ENCODE peak calls at places on chromosomes 5 and 9, in seven cellular contexts. One of them, this sample, is unnamed.

GRCh38 chr5:140150201-140150600 is 24.5 kb downstream of the IGIP start:
- DNase-seq in neuronal stem cell: no peak
- DNase-seq in H9: no peak
- DNase-seq in H1: no peak
- DNase-seq in trophoblast cell: no peak
- DNase-seq in IMR-90: no peak
- DNase-seq in mesenchymal stem cell: no peak
- DNase-seq in this sample: no peak

GRCh38 chr5:78056901-78057514 is 237.5 kb downstream of the AP3B1 start:
- DNase-seq in neuronal stem cell: no peak
- DNase-seq in IMR-90: no peak
- DNase-seq in H1: no peak
- DNase-seq in H9: no peak
- DNase-seq in mesenchymal stem cell: no peak
- DNase-seq in trophoblast cell: no peak
- DNase-seq in this sample: no peak

GRCh38 chr5:73318308-73318719 is 130.3 kb downstream of the FOXD1 start:
- DNase-seq in IMR-90: peak
- DNase-seq in neuronal stem cell: no peak
- DNase-seq in H1: no peak
- DNase-seq in mesenchymal stem cell: no peak
- DNase-seq in H9: no peak
- DNase-seq in trophoblast cell: peak
- DNase-seq in this sample: no peak

GRCh38 chr9:35845824-35846771 is 17.1 kb downstream of the TMEM8B start:
- DNase-seq in trophoblast cell: peak
- DNase-seq in mesenchymal stem cell: no peak
- DNase-seq in H1: peak
- DNase-seq in IMR-90: no peak
- DNase-seq in neuronal stem cell: no peak
- DNase-seq in H9: peak
- DNase-seq in this sample: peak

GRCh38 chr5:150177721-150178120 is 11.1 kb downstream of the CDX1 start:
- DNase-seq in mesenchymal stem cell: no peak
- DNase-seq in H9: no peak
- DNase-seq in trophoblast cell: no peak
- DNase-seq in H1: no peak
- DNase-seq in IMR-90: no peak
- DNase-seq in neuronal stem cell: no peak
- DNase-seq in this sample: no peak

GRCh38 chr5:13357937-13358336 is 586.6 kb downstream of the DNAH5 start:
- DNase-seq in neuronal stem cell: no peak
- DNase-seq in H9: no peak
- DNase-seq in H1: no peak
- DNase-seq in mesenchymal stem cell: no peak
- DNase-seq in trophoblast cell: no peak
- DNase-seq in IMR-90: no peak
- DNase-seq in this sample: no peak

GRCh38 chr5:1429501-1429900 is 15.7 kb downstream of the SLC6A3 start:
- DNase-seq in trophoblast cell: no peak
- DNase-seq in H1: no peak
- DNase-seq in neuronal stem cell: no peak
- DNase-seq in mesenchymal stem cell: no peak
- DNase-seq in IMR-90: no peak
- DNase-seq in H9: no peak
- DNase-seq in this sample: no peak

GRCh38 chr9:114171500-114171899 is 16.2 kb downstream of the COL27A1 start:
- DNase-seq in H9: no peak
- DNase-seq in trophoblast cell: no peak
- DNase-seq in mesenchymal stem cell: no peak
- DNase-seq in neuronal stem cell: no peak
- DNase-seq in IMR-90: no peak
- DNase-seq in H1: no peak
- DNase-seq in this sample: no peak

GRCh38 chr9:120445974-120446373 is 134.0 kb downstream of the CDK5RAP2 start:
- DNase-seq in trophoblast cell: no peak
- DNase-seq in IMR-90: no peak
- DNase-seq in mesenchymal stem cell: no peak
- DNase-seq in H9: no peak
- DNase-seq in neuronal stem cell: no peak
- DNase-seq in H1: no peak
- DNase-seq in this sample: no peak

GRCh38 chr5:74995931-74996330 is 56.4 kb downstream of the GCNT4 start:
- DNase-seq in neuronal stem cell: no peak
- DNase-seq in H9: no peak
- DNase-seq in mesenchymal stem cell: no peak
- DNase-seq in IMR-90: no peak
- DNase-seq in H1: no peak
- DNase-seq in trophoblast cell: no peak
- DNase-seq in this sample: no peak

GRCh38 chr5:1987471-1987870 is 104.7 kb upstream of the IRX4 start:
- DNase-seq in trophoblast cell: no peak
- DNase-seq in neuronal stem cell: no peak
- DNase-seq in mesenchymal stem cell: no peak
- DNase-seq in IMR-90: no peak
- DNase-seq in H1: no peak
- DNase-seq in H9: no peak
- DNase-seq in this sample: no peak

GRCh38 chr5:140251527-140251973 is 51.4 kb downstream of the PFDN1 start:
- DNase-seq in trophoblast cell: peak
- DNase-seq in neuronal stem cell: no peak
- DNase-seq in H9: no peak
- DNase-seq in mesenchymal stem cell: peak
- DNase-seq in IMR-90: peak
- DNase-seq in H1: no peak
- DNase-seq in this sample: peak

DNA sequence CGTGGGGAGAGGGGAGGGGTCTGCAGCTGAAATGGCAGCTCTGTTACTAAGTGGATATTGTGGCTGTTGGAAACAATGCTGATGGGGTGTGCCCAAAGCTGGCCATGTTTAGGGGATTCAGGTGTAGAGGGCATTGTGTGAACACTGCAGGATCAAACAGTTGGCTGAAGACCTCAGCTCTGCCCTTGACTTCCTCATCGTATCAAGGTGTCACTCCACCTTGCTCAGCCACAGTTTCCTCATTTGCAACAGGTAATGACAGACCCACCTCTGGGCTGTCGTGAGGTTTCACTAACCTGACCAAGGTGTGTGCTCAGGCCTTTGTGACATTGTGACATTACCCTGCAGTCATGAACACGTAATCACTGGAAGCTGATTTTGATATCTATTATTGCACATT is 111.9 kb downstream of the ICE1 start:
- DNase-seq in IMR-90: no peak
- DNase-seq in H9: no peak
- DNase-seq in mesenchymal stem cell: no peak
- DNase-seq in neuronal stem cell: no peak
- DNase-seq in trophoblast cell: no peak
- DNase-seq in H1: no peak
- DNase-seq in this sample: no peak
- H2AK5ac ChIP-seq in IMR-90: no peak
- H2AK5ac ChIP-seq in H9: no peak
- H2AK5ac ChIP-seq in mesenchymal stem cell: no peak
- H2AK5ac ChIP-seq in neuronal stem cell: no peak
- H2AK5ac ChIP-seq in trophoblast cell: no peak
- H2AK5ac ChIP-seq in H1: peak
- H2AK5ac ChIP-seq in this sample: no peak

GRCh38 chr9:127450831-127451680 is at the start of the genes LRSAM1 and RPL12:
- DNase-seq in mesenchymal stem cell: peak
- DNase-seq in H1: peak
- DNase-seq in trophoblast cell: peak
- DNase-seq in H9: peak
- DNase-seq in neuronal stem cell: peak
- DNase-seq in IMR-90: peak
- DNase-seq in this sample: peak

GRCh38 chr9:127450170-127450830 is 906 bp downstream of the RPL12 start:
- DNase-seq in trophoblast cell: peak
- DNase-seq in H1: no peak
- DNase-seq in neuronal stem cell: no peak
- DNase-seq in IMR-90: peak
- DNase-seq in mesenchymal stem cell: peak
- DNase-seq in H9: no peak
- DNase-seq in this sample: peak

GRCh38 chr9:127452481-127453092 is 1.3 kb downstream of the LRSAM1 start:
- DNase-seq in H9: no peak
- DNase-seq in trophoblast cell: no peak
- DNase-seq in mesenchymal stem cell: no peak
- DNase-seq in neuronal stem cell: no peak
- DNase-seq in IMR-90: peak
- DNase-seq in H1: no peak
- DNase-seq in this sample: no peak

GRCh38 chr9:127449332-127449966 is 1.8 kb downstream of the RPL12 start:
- DNase-seq in IMR-90: no peak
- DNase-seq in trophoblast cell: no peak
- DNase-seq in H9: no peak
- DNase-seq in H1: no peak
- DNase-seq in mesenchymal stem cell: no peak
- DNase-seq in neuronal stem cell: no peak
- DNase-seq in this sample: peak

DNA sequence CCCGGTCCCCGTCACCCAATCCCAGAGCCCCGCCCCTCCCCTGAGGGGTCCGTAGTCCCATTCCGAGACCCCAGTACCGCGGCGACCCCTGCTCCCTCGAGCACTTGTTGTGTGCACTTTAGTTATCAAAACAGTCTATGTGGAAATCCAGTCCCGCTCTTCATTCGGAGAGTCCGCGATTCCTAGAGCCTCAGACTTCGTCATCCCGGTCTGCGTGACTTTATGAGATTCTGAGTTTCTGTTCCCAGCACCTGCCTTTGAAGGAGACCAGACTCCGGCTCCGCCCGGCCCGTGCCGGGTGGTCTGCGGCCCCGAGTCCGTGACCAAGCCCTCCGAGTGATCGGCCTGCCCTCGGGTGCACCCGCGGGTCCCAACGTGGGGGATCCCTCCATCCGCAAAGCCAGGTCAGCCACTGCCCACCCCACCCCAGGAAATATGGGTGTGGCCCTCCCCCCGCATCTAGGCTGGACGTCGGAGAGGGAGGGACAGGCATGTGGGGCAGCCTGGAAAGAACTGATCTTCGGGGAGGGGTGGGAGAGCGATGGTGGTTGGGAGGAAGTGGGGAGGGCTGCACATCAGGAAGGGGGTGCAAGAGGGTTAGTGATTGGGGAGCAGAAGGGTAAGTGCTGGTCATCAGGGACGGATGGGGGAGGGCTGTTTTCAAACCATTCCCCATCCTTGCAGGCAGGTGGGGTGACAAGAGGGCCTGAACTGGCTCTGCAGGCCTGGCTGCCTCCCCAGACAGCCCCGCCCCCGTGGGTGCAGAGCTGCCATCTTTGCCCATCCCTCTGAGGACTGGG is 571 bp downstream of the LRSAM1 start:
- DNase-seq in IMR-90: peak
- DNase-seq in H1: peak
- DNase-seq in mesenchymal stem cell: peak
- DNase-seq in H9: peak
- DNase-seq in neuronal stem cell: no peak
- DNase-seq in trophoblast cell: peak
- DNase-seq in this sample: peak
- H3K23ac ChIP-seq in IMR-90: peak
- H3K23ac ChIP-seq in H1: no peak
- H3K23ac ChIP-seq in mesenchymal stem cell: no peak
- H3K23ac ChIP-seq in H9: no peak
- H3K23ac ChIP-seq in neuronal stem cell: peak
- H3K23ac ChIP-seq in trophoblast cell: no peak
- H3K23ac ChIP-seq in this sample: no peak

GRCh38 chr9:6512085-6512657 is 99.2 kb downstream of the UHRF2 start:
- DNase-seq in mesenchymal stem cell: no peak
- DNase-seq in H9: no peak
- DNase-seq in trophoblast cell: no peak
- DNase-seq in H1: no peak
- DNase-seq in neuronal stem cell: no peak
- DNase-seq in IMR-90: peak
- DNase-seq in this sample: no peak
- H2AK5ac ChIP-seq in mesenchymal stem cell: no peak
- H2AK5ac ChIP-seq in H9: no peak
- H2AK5ac ChIP-seq in trophoblast cell: no peak
- H2AK5ac ChIP-seq in H1: no peak
- H2AK5ac ChIP-seq in neuronal stem cell: no peak
- H2AK5ac ChIP-seq in IMR-90: no peak
- H2AK5ac ChIP-seq in this sample: no peak

DNA sequence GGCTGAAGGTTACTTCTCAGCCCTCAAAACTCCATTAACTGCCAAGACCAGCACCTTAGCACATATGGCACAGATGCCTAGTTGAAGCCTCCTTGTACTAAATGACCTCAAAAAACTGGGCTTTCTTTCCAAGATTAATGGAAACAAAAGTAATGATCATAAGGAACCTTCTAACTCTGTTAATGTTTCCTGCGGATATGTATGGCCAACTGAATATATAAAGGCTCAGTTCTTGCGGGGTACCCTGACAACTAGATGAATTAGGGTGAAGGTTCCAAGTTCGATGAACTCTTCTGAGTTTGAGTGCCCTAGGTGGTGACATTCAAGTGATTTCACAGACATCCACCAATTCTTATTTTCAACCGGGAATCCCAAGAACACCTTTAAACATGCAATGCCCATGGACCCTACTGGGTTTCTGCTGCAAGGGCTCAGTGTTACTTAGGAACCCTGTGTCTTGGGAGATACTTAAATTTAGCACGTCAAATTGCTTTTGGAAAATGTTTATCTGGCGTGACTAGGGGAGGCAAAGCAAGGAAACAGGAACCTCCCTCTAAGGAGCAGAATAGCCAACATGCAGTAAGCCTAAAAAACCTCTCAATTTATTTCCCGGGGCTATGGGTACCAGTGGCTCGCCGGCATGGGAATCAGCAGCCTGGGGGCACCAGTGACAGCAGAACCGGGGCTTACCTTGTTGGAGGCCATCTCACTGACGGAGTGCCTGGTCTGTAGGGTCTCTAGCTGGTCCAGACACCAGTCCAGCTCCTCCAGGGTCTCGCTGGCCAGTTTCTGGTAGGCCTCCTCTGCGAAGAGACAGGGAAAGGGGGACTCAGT is 455.5 kb downstream of the RAB3C start:
- DNase-seq in neuronal stem cell: no peak
- DNase-seq in trophoblast cell: no peak
- DNase-seq in H9: peak
- DNase-seq in mesenchymal stem cell: peak
- DNase-seq in IMR-90: peak
- DNase-seq in H1: peak
- DNase-seq in this sample: peak
- H3K23ac ChIP-seq in neuronal stem cell: peak
- H3K23ac ChIP-seq in trophoblast cell: no peak
- H3K23ac ChIP-seq in H9: no peak
- H3K23ac ChIP-seq in mesenchymal stem cell: peak
- H3K23ac ChIP-seq in IMR-90: peak
- H3K23ac ChIP-seq in H1: no peak
- H3K23ac ChIP-seq in this sample: no peak

GRCh38 chr5:115657125-115657882 is 31.5 kb upstream of the TMED7 start:
- DNase-seq in neuronal stem cell: no peak
- DNase-seq in mesenchymal stem cell: no peak
- DNase-seq in trophoblast cell: peak
- DNase-seq in H9: no peak
- DNase-seq in IMR-90: no peak
- DNase-seq in H1: no peak
- DNase-seq in this sample: no peak
- H2AK5ac ChIP-seq in neuronal stem cell: no peak
- H2AK5ac ChIP-seq in mesenchymal stem cell: no peak
- H2AK5ac ChIP-seq in trophoblast cell: no peak
- H2AK5ac ChIP-seq in H9: no peak
- H2AK5ac ChIP-seq in IMR-90: no peak
- H2AK5ac ChIP-seq in H1: no peak
- H2AK5ac ChIP-seq in this sample: no peak